ENCODE peak calls at places on chromosomes 11 and 22, in six cellular contexts. H is heart right ventricle; L is HCT116; D is mammary epithelial cell; M is upper lobe of right lung; Z is CD8-positive, alpha-beta T cell. Q is an unnamed sample. For H3K27me3 and H3K36me3, the result is how much of the 10 kb centered on the place peaks cover.

GRCh38 chr11:92765965-92766371 is 203.5 kb upstream of the MTNR1B start:
- DNase-seq in H (peak), L (no peak), D (no peak), M (no peak), Z (no peak), Q (peak)

GRCh38 chr11:106403751-106404150 is 326.3 kb downstream of the AASDHPPT start:
- DNase-seq in H (no peak), L (no peak), D (no peak), M (no peak), Z (no peak), Q (no peak)

GRCh38 chr22:45863981-45864751 is 112.8 kb downstream of the WNT7B start:
- DNase-seq in H (peak), L (peak), D (peak), M (peak), Z (peak), Q (peak)

GRCh38 chr11:115522302-115522701 is 18.1 kb upstream of the CADM1 start:
- DNase-seq in H (no peak), L (no peak), D (no peak), M (no peak), Z (no peak), Q (no peak)

GRCh38 chr11:122863704-122864326 is 18.7 kb upstream of the JHY start:
- DNase-seq in H (peak), L (peak), D (no peak), M (no peak), Z (no peak), Q (no peak)

GRCh38 chr22:28741758-28742561 is at the start of the genes CHEK2 and HSCB:
- DNase-seq in H (peak), L (peak), D (peak), M (peak), Z (peak), Q (peak)

GRCh38 chr11:119918356-119918755 is 189.4 kb upstream of the NECTIN1 start:
- DNase-seq in H (no peak), L (no peak), D (peak), M (no peak), Z (no peak), Q (no peak)

GRCh38 chr22:37735054-37735453 is 38.2 kb downstream of the TRIOBP start:
- DNase-seq in H (no peak), L (no peak), D (no peak), M (peak), Z (no peak), Q (no peak)

GRCh38 chr11:131423715-131424114 is 53.3 kb downstream of the NTM start:
- DNase-seq in H (no peak), L (no peak), D (peak), M (no peak), Z (no peak), Q (peak)

GRCh38 chr11:2442554-2442953 is 1.8 kb downstream of the TRPM5 start:
- DNase-seq in H (no peak), L (no peak), D (no peak), M (no peak), Z (no peak), Q (no peak)

GRCh38 chr11:119144825-119145476 is 3.9 kb upstream of the ABCG4 start:
- DNase-seq in H (peak), L (peak), D (peak), M (peak), Z (no peak), Q (peak)

GRCh38 chr11:2428322-2428795 is 16.0 kb downstream of the TRPM5 start:
- DNase-seq in H (peak), L (peak), D (peak), M (peak), Z (peak), Q (no peak)

DNA sequence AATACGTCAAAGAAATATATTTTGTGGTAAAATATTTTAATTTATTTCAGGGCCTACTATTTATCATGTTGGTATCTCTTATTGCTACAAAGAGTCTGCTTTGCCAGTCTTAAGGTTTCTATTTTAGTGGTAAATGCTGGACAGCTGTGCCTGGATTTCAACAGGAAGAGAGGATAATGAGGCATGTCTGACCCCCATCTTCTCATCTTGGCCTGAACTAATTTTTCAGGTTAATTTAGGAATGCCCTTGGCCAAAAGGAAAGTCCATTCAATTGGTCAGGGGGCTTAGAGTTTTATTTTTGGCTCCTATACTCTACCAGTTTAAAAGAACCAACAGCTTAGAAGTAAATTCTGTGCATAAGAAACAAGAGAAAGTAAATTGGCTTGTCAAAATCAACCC is 428.2 kb downstream of the LUZP2 start:
- DNase-seq in H (no peak), L (no peak), D (no peak), M (no peak), Z (no peak), Q (no peak)
- H3K27me3 ChIP-seq in H (under half), L (under half), D (under half), M (under half), Z (under half), Q (under half)

GRCh38 chr11:6594142-6594768 is 9.2 kb downstream of the RRP8 start:
- DNase-seq in H (no peak), L (no peak), D (no peak), M (no peak), Z (no peak), Q (no peak)
- TF ChIP-seq CTCF in H (no peak), L (no peak), D (no peak), M (no peak), Z (no peak), Q (no peak)

GRCh38 chr11:16114451-16114850 is 241.9 kb downstream of the SOX6 start:
- DNase-seq in H (no peak), L (no peak), D (peak), M (no peak), Z (no peak), Q (no peak)

GRCh38 chr11:16114978-16115871 is 241.1 kb downstream of the SOX6 start:
- DNase-seq in H (no peak), L (no peak), D (no peak), M (no peak), Z (no peak), Q (no peak)

GRCh38 chr11:16120008-16120407 is 236.3 kb downstream of the SOX6 start:
- DNase-seq in H (no peak), L (no peak), D (no peak), M (no peak), Z (no peak), Q (no peak)

DNA sequence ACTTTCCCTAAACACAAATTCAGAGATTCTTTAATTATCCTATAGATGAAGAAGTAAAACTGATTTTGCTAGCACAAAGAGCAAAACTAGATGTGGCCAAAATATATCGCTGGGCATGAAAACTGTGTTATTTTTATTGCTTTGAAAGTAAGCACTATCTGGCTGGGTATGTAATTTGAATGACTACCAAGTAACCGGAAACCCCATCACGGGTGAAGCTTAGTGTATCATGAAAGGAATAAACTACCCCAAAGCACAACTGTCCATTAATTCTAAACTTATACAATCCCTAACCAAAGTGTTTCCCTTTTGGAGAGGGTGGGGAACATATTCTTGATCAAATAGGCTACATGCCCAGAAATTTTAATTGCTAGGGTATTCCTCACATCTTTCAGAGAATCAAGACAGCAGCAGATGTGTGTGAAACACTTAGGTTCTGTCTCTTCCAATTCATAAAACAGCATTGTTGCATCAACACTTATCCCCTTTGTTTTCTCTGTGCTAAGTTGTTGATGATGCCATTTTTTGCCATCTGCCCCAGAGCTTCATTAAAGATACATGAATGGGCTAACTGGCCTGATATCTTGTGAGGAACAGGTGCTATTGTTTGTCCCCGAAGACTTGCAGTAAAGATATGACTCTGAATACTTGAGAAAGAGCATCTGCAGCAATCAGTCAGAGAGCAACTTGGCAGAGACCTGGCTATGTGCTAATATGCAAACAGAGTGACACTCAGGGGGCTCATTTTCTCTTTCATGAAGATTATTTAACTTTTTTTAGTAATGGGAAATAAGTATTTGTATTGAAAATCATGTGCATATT is 238.1 kb downstream of the SOX6 start:
- DNase-seq in H (no peak), L (no peak), D (no peak), M (no peak), Z (no peak), Q (no peak)
- H3K36me3 ChIP-seq in H (under half), L (under half), D (under half), M (under half), Z (under half), Q (under half)

GRCh38 chr11:65491614-65492386 is 7.0 kb upstream of the MALAT1 start:
- DNase-seq in H (peak), L (peak), D (peak), M (peak), Z (no peak), Q (peak)

GRCh38 chr11:65489061-65489705 is 9.7 kb upstream of the MALAT1 start:
- DNase-seq in H (peak), L (no peak), D (no peak), M (peak), Z (no peak), Q (no peak)

GRCh38 chr11:65488273-65489058 is 10.4 kb upstream of the MALAT1 start:
- DNase-seq in H (no peak), L (no peak), D (peak), M (peak), Z (no peak), Q (no peak)

GRCh38 chr11:65491163-65491465 is 7.7 kb upstream of the MALAT1 start:
- DNase-seq in H (no peak), L (no peak), D (no peak), M (no peak), Z (no peak), Q (no peak)

DNA sequence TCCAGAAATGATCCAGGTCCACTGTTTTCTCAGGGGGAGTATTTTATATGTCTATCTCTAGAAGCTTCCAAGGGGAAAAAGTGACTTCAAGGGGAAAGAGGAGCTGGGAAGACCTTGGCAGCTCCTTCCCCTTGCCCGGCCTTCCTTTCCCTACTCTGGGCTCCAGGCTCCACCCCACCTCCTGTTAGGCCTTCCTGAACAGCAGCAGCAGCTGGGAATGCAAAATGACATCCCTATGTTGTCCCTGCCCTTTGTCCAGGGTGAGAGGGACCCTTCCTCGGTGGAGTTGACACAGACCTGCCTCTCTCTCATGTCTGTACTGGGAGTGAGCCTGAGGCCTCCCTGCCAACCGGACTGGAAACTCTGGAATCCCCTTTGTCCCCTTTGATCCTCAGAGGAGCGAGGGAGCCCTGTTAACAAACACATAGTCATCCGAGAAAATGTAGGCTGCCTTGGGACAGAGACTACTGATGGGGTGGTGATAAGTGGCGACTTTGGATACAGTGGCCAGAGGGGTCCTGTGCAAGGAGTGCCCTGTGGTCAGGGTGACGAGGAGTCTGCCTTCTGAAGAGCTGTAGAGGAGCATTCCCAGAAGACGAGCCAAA is 9.0 kb upstream of the MALAT1 start:
- DNase-seq in H (peak), L (no peak), D (no peak), M (peak), Z (no peak), Q (no peak)
- H3K27me3 ChIP-seq in H (under half), L (under half), D (under half), M (under half), Z (under half), Q (under half)

Q was measured in kidney epithelial cell.